ENCODE peak calls at places on chromosomes 7 and 10, in four cellular contexts. One of them, this sample, is unnamed.

GRCh38 chr7:82617156-82617555 is 173.6 kb upstream of the CACNA2D1 start:
- DNase-seq in epithelial cell of esophagus: no peak
- DNase-seq in GM12865: no peak
- DNase-seq in mesendoderm: no peak
- DNase-seq in this sample: no peak

GRCh38 chr10:7412482-7413251 is 1.8 kb upstream of the SFMBT2 start:
- DNase-seq in epithelial cell of esophagus: no peak
- DNase-seq in GM12865: peak
- DNase-seq in mesendoderm: peak
- DNase-seq in this sample: no peak

GRCh38 chr7:82288769-82289535 is 154.6 kb downstream of the CACNA2D1 start:
- DNase-seq in GM12865: no peak
- DNase-seq in epithelial cell of esophagus: no peak
- DNase-seq in mesendoderm: no peak
- DNase-seq in this sample: no peak

GRCh38 chr7:137130751-137131158 is 212.8 kb downstream of the PTN start:
- DNase-seq in mesendoderm: no peak
- DNase-seq in epithelial cell of esophagus: peak
- DNase-seq in GM12865: no peak
- DNase-seq in this sample: no peak

GRCh38 chr7:11252705-11253272 is 279.1 kb downstream of the PHF14 start:
- DNase-seq in epithelial cell of esophagus: no peak
- DNase-seq in mesendoderm: no peak
- DNase-seq in GM12865: peak
- DNase-seq in this sample: no peak

GRCh38 chr7:131629203-131629871 is 72.9 kb upstream of the PODXL start:
- DNase-seq in epithelial cell of esophagus: peak
- DNase-seq in mesendoderm: no peak
- DNase-seq in GM12865: no peak
- DNase-seq in this sample: no peak

GRCh38 chr10:116287906-116288501 is 15.0 kb upstream of the GFRA1 start:
- DNase-seq in GM12865: peak
- DNase-seq in mesendoderm: peak
- DNase-seq in epithelial cell of esophagus: peak
- DNase-seq in this sample: peak

GRCh38 chr7:43669286-43670081 is 59.8 kb downstream of the COA1 start:
- DNase-seq in epithelial cell of esophagus: no peak
- DNase-seq in mesendoderm: peak
- DNase-seq in GM12865: no peak
- DNase-seq in this sample: no peak

GRCh38 chr7:80974396-80975358 is 55.8 kb upstream of the SEMA3C start:
- DNase-seq in GM12865: no peak
- DNase-seq in mesendoderm: no peak
- DNase-seq in epithelial cell of esophagus: no peak
- DNase-seq in this sample: no peak

GRCh38 chr10:6020806-6021205 is 41.4 kb downstream of the IL2RA start:
- DNase-seq in GM12865: no peak
- DNase-seq in mesendoderm: no peak
- DNase-seq in epithelial cell of esophagus: no peak
- DNase-seq in this sample: no peak

GRCh38 chr7:94004024-94004945 is at the start of gene BET1:
- DNase-seq in GM12865: peak
- DNase-seq in mesendoderm: peak
- DNase-seq in epithelial cell of esophagus: peak
- DNase-seq in this sample: peak

GRCh38 chr10:75108684-75109458 is 2.6 kb upstream of the SAMD8 start:
- DNase-seq in mesendoderm: peak
- DNase-seq in GM12865: peak
- DNase-seq in epithelial cell of esophagus: no peak
- DNase-seq in this sample: no peak

GRCh38 chr7:6273380-6273837 is 985 bp upstream of the CYTH3 start:
- DNase-seq in epithelial cell of esophagus: no peak
- DNase-seq in mesendoderm: no peak
- DNase-seq in GM12865: no peak
- DNase-seq in this sample: no peak

GRCh38 chr7:124251616-124252015 is 218.7 kb upstream of the TMEM229A start:
- DNase-seq in epithelial cell of esophagus: no peak
- DNase-seq in GM12865: no peak
- DNase-seq in mesendoderm: no peak
- DNase-seq in this sample: no peak

GRCh38 chr10:75919913-75920312 is 488.5 kb downstream of the LRMDA start:
- DNase-seq in epithelial cell of esophagus: no peak
- DNase-seq in GM12865: no peak
- DNase-seq in mesendoderm: no peak
- DNase-seq in this sample: no peak

GRCh38 chr10:103967433-103968142 is 648 bp downstream of the SLK start:
- DNase-seq in GM12865: peak
- DNase-seq in mesendoderm: peak
- DNase-seq in epithelial cell of esophagus: no peak
- DNase-seq in this sample: no peak

GRCh38 chr10:82813856-82814255 is 938.9 kb downstream of the NRG3 start:
- DNase-seq in GM12865: no peak
- DNase-seq in epithelial cell of esophagus: peak
- DNase-seq in mesendoderm: peak
- DNase-seq in this sample: no peak

GRCh38 chr7:37973915-37974314 is 53.5 kb downstream of the EPDR1 start:
- DNase-seq in mesendoderm: no peak
- DNase-seq in GM12865: no peak
- DNase-seq in epithelial cell of esophagus: no peak
- DNase-seq in this sample: no peak

GRCh38 chr10:21517983-21518628 is 7.4 kb downstream of the SKIDA1 start:
- DNase-seq in mesendoderm: peak
- DNase-seq in epithelial cell of esophagus: peak
- DNase-seq in GM12865: no peak
- DNase-seq in this sample: no peak

GRCh38 chr10:21519981-21520436 is 5.5 kb downstream of the SKIDA1 start:
- DNase-seq in mesendoderm: peak
- DNase-seq in GM12865: peak
- DNase-seq in epithelial cell of esophagus: peak
- DNase-seq in this sample: no peak

GRCh38 chr10:21517134-21517982 is 8.1 kb downstream of the SKIDA1 start:
- DNase-seq in mesendoderm: peak
- DNase-seq in epithelial cell of esophagus: peak
- DNase-seq in GM12865: peak
- DNase-seq in this sample: no peak

GRCh38 chr10:21519327-21519933 is 6.1 kb downstream of the SKIDA1 start:
- DNase-seq in GM12865: no peak
- DNase-seq in epithelial cell of esophagus: no peak
- DNase-seq in mesendoderm: no peak
- DNase-seq in this sample: no peak

GRCh38 chr10:21518629-21519321 is 6.7 kb downstream of the SKIDA1 start:
- DNase-seq in epithelial cell of esophagus: peak
- DNase-seq in mesendoderm: peak
- DNase-seq in GM12865: no peak
- DNase-seq in this sample: no peak
- H3K4me3 ChIP-seq in epithelial cell of esophagus: peak
- H3K4me3 ChIP-seq in mesendoderm: peak
- H3K4me3 ChIP-seq in GM12865: peak
- H3K4me3 ChIP-seq in this sample: no peak

DNA sequence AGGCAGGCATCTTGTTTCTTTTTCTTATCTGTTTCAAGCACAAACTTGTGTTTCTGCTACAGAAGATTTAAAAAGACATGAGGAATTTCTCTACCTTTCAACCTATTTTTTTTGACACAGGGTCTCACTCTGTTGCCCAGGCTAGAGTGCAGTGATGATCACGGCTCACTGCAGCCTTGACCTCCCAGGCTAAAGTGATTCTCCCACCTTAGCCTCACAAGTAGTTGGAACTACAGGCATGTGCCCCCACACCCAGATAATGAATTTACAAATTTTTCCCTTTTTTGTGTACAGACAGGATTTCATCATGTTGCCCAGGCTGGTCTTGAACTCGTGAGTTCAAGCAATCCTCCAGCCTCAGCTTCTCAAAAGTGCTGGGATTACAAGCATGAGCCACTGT is 25.1 kb downstream of the DNMBP start:
- DNase-seq in epithelial cell of esophagus: no peak
- DNase-seq in mesendoderm: no peak
- DNase-seq in GM12865: no peak
- DNase-seq in this sample: no peak
- H3K4me3 ChIP-seq in epithelial cell of esophagus: no peak
- H3K4me3 ChIP-seq in mesendoderm: no peak
- H3K4me3 ChIP-seq in GM12865: peak
- H3K4me3 ChIP-seq in this sample: no peak

GRCh38 chr10:34906021-34906965 is 91.2 kb upstream of the PARD3 start:
- DNase-seq in GM12865: no peak
- DNase-seq in mesendoderm: peak
- DNase-seq in epithelial cell of esophagus: peak
- DNase-seq in this sample: no peak
- H3K4me3 ChIP-seq in GM12865: no peak
- H3K4me3 ChIP-seq in mesendoderm: no peak
- H3K4me3 ChIP-seq in epithelial cell of esophagus: no peak
- H3K4me3 ChIP-seq in this sample: no peak

GRCh38 chr10:96683065-96683464 is 37.2 kb downstream of the PIK3AP1 start:
- DNase-seq in GM12865: no peak
- DNase-seq in epithelial cell of esophagus: no peak
- DNase-seq in mesendoderm: no peak
- DNase-seq in this sample: no peak

GRCh38 chr10:96683710-96684109 is 36.6 kb downstream of the PIK3AP1 start:
- DNase-seq in epithelial cell of esophagus: no peak
- DNase-seq in GM12865: no peak
- DNase-seq in mesendoderm: no peak
- DNase-seq in this sample: no peak

GRCh38 chr10:96685297-96685696 is 35.0 kb downstream of the PIK3AP1 start:
- DNase-seq in GM12865: no peak
- DNase-seq in epithelial cell of esophagus: no peak
- DNase-seq in mesendoderm: no peak
- DNase-seq in this sample: no peak

GRCh38 chr10:96678725-96679124 is 41.6 kb downstream of the PIK3AP1 start:
- DNase-seq in GM12865: no peak
- DNase-seq in mesendoderm: no peak
- DNase-seq in epithelial cell of esophagus: no peak
- DNase-seq in this sample: no peak

GRCh38 chr10:96681493-96681892 is 38.8 kb downstream of the PIK3AP1 start:
- DNase-seq in GM12865: no peak
- DNase-seq in mesendoderm: no peak
- DNase-seq in epithelial cell of esophagus: no peak
- DNase-seq in this sample: no peak
- H3K4me3 ChIP-seq in GM12865: no peak
- H3K4me3 ChIP-seq in mesendoderm: no peak
- H3K4me3 ChIP-seq in epithelial cell of esophagus: no peak
- H3K4me3 ChIP-seq in this sample: no peak

GRCh38 chr10:79286318-79286951 is 60.8 kb upstream of the PPIF start:
- DNase-seq in GM12865: peak
- DNase-seq in mesendoderm: no peak
- DNase-seq in epithelial cell of esophagus: peak
- DNase-seq in this sample: peak
- H3K4me3 ChIP-seq in GM12865: peak
- H3K4me3 ChIP-seq in mesendoderm: no peak
- H3K4me3 ChIP-seq in epithelial cell of esophagus: no peak
- H3K4me3 ChIP-seq in this sample: no peak

GRCh38 chr10:27743736-27744477 is 1.7 kb downstream of the MKX start:
- DNase-seq in GM12865: no peak
- DNase-seq in mesendoderm: no peak
- DNase-seq in epithelial cell of esophagus: peak
- DNase-seq in this sample: no peak

GRCh38 chr10:27742195-27742925 is 3.3 kb downstream of the MKX start:
- DNase-seq in epithelial cell of esophagus: peak
- DNase-seq in GM12865: peak
- DNase-seq in mesendoderm: peak
- DNase-seq in this sample: peak

GRCh38 chr10:27741173-27742091 is 4.2 kb downstream of the MKX start:
- DNase-seq in GM12865: no peak
- DNase-seq in mesendoderm: peak
- DNase-seq in epithelial cell of esophagus: no peak
- DNase-seq in this sample: no peak

GRCh38 chr10:27744478-27745379 is 890 bp downstream of the MKX start:
- DNase-seq in epithelial cell of esophagus: peak
- DNase-seq in mesendoderm: peak
- DNase-seq in GM12865: no peak
- DNase-seq in this sample: no peak

DNA sequence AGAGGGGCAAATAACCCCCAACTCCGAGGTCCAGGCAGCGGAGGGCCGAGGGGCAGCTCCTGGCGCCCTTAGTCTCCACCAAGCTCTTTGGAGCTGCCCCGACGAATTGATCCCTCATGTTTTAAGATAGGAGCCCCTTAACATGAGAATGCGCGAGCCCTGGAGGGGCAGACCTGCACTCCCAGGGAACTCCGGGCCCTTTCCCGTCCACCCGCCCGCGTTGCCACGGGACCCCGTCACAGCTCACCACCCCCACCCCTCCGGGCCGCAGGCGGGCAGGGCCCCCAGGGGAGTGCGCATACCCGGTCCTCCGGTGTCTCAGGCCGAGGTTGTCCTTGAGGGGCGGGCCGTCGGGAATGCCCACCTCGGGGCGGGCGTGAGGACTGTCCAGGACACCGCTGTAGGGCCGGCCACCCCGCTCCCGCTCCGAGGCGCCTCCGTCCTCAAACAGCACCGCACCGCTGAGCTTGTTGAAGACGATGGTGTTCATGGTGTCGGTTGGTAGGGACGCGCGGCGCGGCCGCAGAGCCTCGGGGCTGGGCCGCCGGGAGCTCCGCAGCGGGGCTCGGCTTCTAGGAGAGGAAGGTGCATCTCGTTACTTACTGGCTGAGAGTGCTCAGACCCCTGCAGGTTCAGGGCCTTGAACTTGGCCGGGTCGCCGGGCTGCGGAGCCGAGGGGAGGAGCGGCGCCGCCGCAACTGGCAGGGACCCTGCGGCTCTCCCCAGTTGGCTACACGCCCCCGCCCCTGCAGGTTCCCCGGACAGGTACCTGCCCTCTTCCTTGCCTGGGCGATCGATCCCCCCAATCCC is 2.5 kb downstream of the MKX start:
- DNase-seq in epithelial cell of esophagus: peak
- DNase-seq in mesendoderm: peak
- DNase-seq in GM12865: no peak
- DNase-seq in this sample: no peak
- H3K4me3 ChIP-seq in epithelial cell of esophagus: peak
- H3K4me3 ChIP-seq in mesendoderm: peak
- H3K4me3 ChIP-seq in GM12865: no peak
- H3K4me3 ChIP-seq in this sample: no peak

GRCh38 chr7:151796091-151796870 is 80.6 kb downstream of the PRKAG2 start:
- DNase-seq in GM12865: no peak
- DNase-seq in mesendoderm: no peak
- DNase-seq in epithelial cell of esophagus: peak
- DNase-seq in this sample: no peak
- H3K4me3 ChIP-seq in GM12865: no peak
- H3K4me3 ChIP-seq in mesendoderm: no peak
- H3K4me3 ChIP-seq in epithelial cell of esophagus: no peak
- H3K4me3 ChIP-seq in this sample: no peak

GRCh38 chr7:105353752-105354328 is 34.9 kb downstream of the SRPK2 start:
- DNase-seq in epithelial cell of esophagus: no peak
- DNase-seq in GM12865: peak
- DNase-seq in mesendoderm: no peak
- DNase-seq in this sample: no peak
- H3K4me3 ChIP-seq in epithelial cell of esophagus: no peak
- H3K4me3 ChIP-seq in GM12865: no peak
- H3K4me3 ChIP-seq in mesendoderm: no peak
- H3K4me3 ChIP-seq in this sample: no peak

GRCh38 chr7:73737491-73738219 is 947 bp downstream of the ABHD11 start:
- DNase-seq in epithelial cell of esophagus: no peak
- DNase-seq in mesendoderm: no peak
- DNase-seq in GM12865: no peak
- DNase-seq in this sample: no peak
- H3K4me3 ChIP-seq in epithelial cell of esophagus: peak
- H3K4me3 ChIP-seq in mesendoderm: no peak
- H3K4me3 ChIP-seq in GM12865: peak
- H3K4me3 ChIP-seq in this sample: peak

This sample was measured in Jurkat, Clone E6-1.